ENCODE peak calls at places on chromosomes 3 and 15, in four cellular contexts. One of them, this sample, is unnamed.

GRCh38 chr3:136074546-136074945 is 109.0 kb downstream of the PPP2R3A start:
- DNase-seq in CD4-positive, alpha-beta T cell: no peak
- DNase-seq in pons: no peak
- DNase-seq in psoas muscle: no peak
- DNase-seq in this sample: no peak

GRCh38 chr3:171950373-171950772 is 89.0 kb upstream of the FNDC3B start:
- DNase-seq in pons: no peak
- DNase-seq in psoas muscle: no peak
- DNase-seq in CD4-positive, alpha-beta T cell: no peak
- DNase-seq in this sample: no peak

GRCh38 chr3:122458992-122459391 is 43.1 kb upstream of the WDR5B start:
- DNase-seq in pons: peak
- DNase-seq in psoas muscle: no peak
- DNase-seq in CD4-positive, alpha-beta T cell: no peak
- DNase-seq in this sample: no peak

GRCh38 chr3:185677146-185677829 is 91.2 kb downstream of the SENP2 start:
- DNase-seq in psoas muscle: no peak
- DNase-seq in pons: peak
- DNase-seq in CD4-positive, alpha-beta T cell: no peak
- DNase-seq in this sample: no peak

GRCh38 chr3:167032267-167032876 is 347.7 kb downstream of the ZBBX start:
- DNase-seq in CD4-positive, alpha-beta T cell: no peak
- DNase-seq in psoas muscle: no peak
- DNase-seq in pons: peak
- DNase-seq in this sample: no peak

GRCh38 chr3:194267744-194268658 is 83.1 kb downstream of the CPN2 start:
- DNase-seq in CD4-positive, alpha-beta T cell: no peak
- DNase-seq in pons: no peak
- DNase-seq in psoas muscle: peak
- DNase-seq in this sample: no peak

GRCh38 chr15:79769081-79769481 is 127.7 kb downstream of the MTHFS start:
- DNase-seq in CD4-positive, alpha-beta T cell: no peak
- DNase-seq in psoas muscle: no peak
- DNase-seq in pons: peak
- DNase-seq in this sample: no peak

GRCh38 chr15:61915640-61916039 is 144.6 kb downstream of the VPS13C start:
- DNase-seq in CD4-positive, alpha-beta T cell: no peak
- DNase-seq in psoas muscle: peak
- DNase-seq in pons: no peak
- DNase-seq in this sample: no peak

GRCh38 chr3:23650371-23651140 is 155.2 kb upstream of the UBE2E1 start:
- DNase-seq in pons: no peak
- DNase-seq in psoas muscle: no peak
- DNase-seq in CD4-positive, alpha-beta T cell: no peak
- DNase-seq in this sample: no peak

GRCh38 chr3:187958432-187959003 is 195.4 kb upstream of the LPP start:
- DNase-seq in pons: no peak
- DNase-seq in psoas muscle: no peak
- DNase-seq in CD4-positive, alpha-beta T cell: peak
- DNase-seq in this sample: peak

GRCh38 chr3:37909067-37909911 is 47.6 kb downstream of the CTDSPL start:
- DNase-seq in pons: peak
- DNase-seq in CD4-positive, alpha-beta T cell: no peak
- DNase-seq in psoas muscle: no peak
- DNase-seq in this sample: no peak

GRCh38 chr3:69199942-69200341 is 77.5 kb upstream of the LMOD3 start:
- DNase-seq in CD4-positive, alpha-beta T cell: no peak
- DNase-seq in pons: no peak
- DNase-seq in psoas muscle: no peak
- DNase-seq in this sample: no peak

GRCh38 chr3:127751163-127751621 is 71.1 kb downstream of the MGLL start:
- DNase-seq in CD4-positive, alpha-beta T cell: no peak
- DNase-seq in psoas muscle: no peak
- DNase-seq in pons: no peak
- DNase-seq in this sample: no peak

GRCh38 chr3:45414823-45415222 is 26.4 kb downstream of the LARS2 start:
- DNase-seq in CD4-positive, alpha-beta T cell: no peak
- DNase-seq in pons: no peak
- DNase-seq in psoas muscle: no peak
- DNase-seq in this sample: no peak

GRCh38 chr3:128094295-128095151 is 29.1 kb downstream of the RUVBL1 start:
- DNase-seq in CD4-positive, alpha-beta T cell: no peak
- DNase-seq in pons: no peak
- DNase-seq in psoas muscle: no peak
- DNase-seq in this sample: no peak

GRCh38 chr15:22845289-22845900 is 6.9 kb downstream of the NIPA2 start:
- DNase-seq in pons: no peak
- DNase-seq in psoas muscle: no peak
- DNase-seq in CD4-positive, alpha-beta T cell: no peak
- DNase-seq in this sample: no peak

GRCh38 chr3:133881987-133882825 is 13.5 kb downstream of the RAB6B start:
- DNase-seq in pons: no peak
- DNase-seq in psoas muscle: no peak
- DNase-seq in CD4-positive, alpha-beta T cell: no peak
- DNase-seq in this sample: no peak

GRCh38 chr3:159828542-159828943 is 160.1 kb upstream of the IL12A start:
- DNase-seq in psoas muscle: no peak
- DNase-seq in pons: no peak
- DNase-seq in CD4-positive, alpha-beta T cell: no peak
- DNase-seq in this sample: no peak

GRCh38 chr3:53140575-53141467 is 10.6 kb upstream of the RFT1 start:
- DNase-seq in CD4-positive, alpha-beta T cell: no peak
- DNase-seq in pons: peak
- DNase-seq in psoas muscle: no peak
- DNase-seq in this sample: no peak

GRCh38 chr15:74238984-74239645 is 3.0 kb downstream of the CCDC33 start:
- DNase-seq in psoas muscle: no peak
- DNase-seq in CD4-positive, alpha-beta T cell: no peak
- DNase-seq in pons: no peak
- DNase-seq in this sample: no peak

This sample was measured in T-helper 22 cell.